ENCODE peak calls at places on chromosomes 13 and 19, in seven cellular contexts. F, C, G, T, X, L and I are unnamed samples.
A peak's percentile ranks its signal among the peaks of the same experiment; 100 is the strongest.

GRCh38 chr13:71067164-71067815 is 799.7 kb downstream of the DACH1 start:
- DNase-seq in F (no peak), C (no peak), G (no peak), T (no peak), X (peak; percentile 35), L (peak; percentile 6), I (no peak)

GRCh38 chr13:38735655-38736440 is 49.0 kb downstream of the FREM2 start:
- DNase-seq in F (no peak), C (no peak), G (no peak), T (no peak), X (no peak), L (no peak), I (no peak)

GRCh38 chr13:49827336-49827735 is 34.9 kb upstream of the KPNA3 start:
- DNase-seq in F (no peak), C (no peak), G (no peak), T (no peak), X (no peak), L (no peak), I (no peak)

GRCh38 chr13:102536695-102537485 is 59.9 kb upstream of the TPP2 start:
- DNase-seq in F (no peak), C (no peak), G (no peak), T (no peak), X (peak; percentile 60), L (no peak), I (no peak)

GRCh38 chr13:36211567-36211966 is 2.8 kb downstream of the SOHLH2 start:
- DNase-seq in F (no peak), C (no peak), G (no peak), T (no peak), X (no peak), L (no peak), I (no peak)

GRCh38 chr13:77136902-77137420 is 110.0 kb upstream of the FBXL3 start:
- DNase-seq in F (no peak), C (peak; percentile 20), G (no peak), T (no peak), X (no peak), L (peak; percentile 80), I (peak; percentile 96)

GRCh38 chr19:54392078-54392477 is 23.2 kb upstream of the TTYH1 start:
- DNase-seq in F (no peak), C (no peak), G (no peak), T (no peak), X (no peak), L (no peak), I (no peak)

GRCh38 chr19:49492573-49493411 is 3.4 kb upstream of the RPS11 start:
- DNase-seq in F (no peak), C (no peak), G (no peak), T (no peak), X (peak; percentile 28), L (peak; percentile 34), I (no peak)

GRCh38 chr19:15188851-15189250 is 11.9 kb downstream of the NOTCH3 start:
- DNase-seq in F (no peak), C (no peak), G (no peak), T (no peak), X (no peak), L (no peak), I (no peak)

GRCh38 chr19:15195381-15195964 is 5.3 kb downstream of the NOTCH3 start:
- DNase-seq in F (no peak), C (peak; percentile 80), G (no peak), T (peak; percentile 55), X (no peak), L (peak; percentile 53), I (peak; percentile 42)

GRCh38 chr13:28357846-28358496 is 137.0 kb downstream of the FLT1 start:
- DNase-seq in F (no peak), C (no peak), G (no peak), T (no peak), X (peak; percentile 73), L (no peak), I (no peak)

GRCh38 chr19:18948075-18948975 is 7.3 kb upstream of the HOMER3 start:
- DNase-seq in F (no peak), C (peak; percentile 35), G (no peak), T (no peak), X (no peak), L (no peak), I (no peak)

GRCh38 chr19:18948976-18949356 is 7.9 kb upstream of the HOMER3 start:
- DNase-seq in F (no peak), C (no peak), G (no peak), T (no peak), X (no peak), L (no peak), I (no peak)

GRCh38 chr19:18946335-18946734 is 5.3 kb upstream of the HOMER3 start:
- DNase-seq in F (no peak), C (no peak), G (no peak), T (no peak), X (no peak), L (no peak), I (no peak)

GRCh38 chr19:18945297-18945696 is 4.3 kb upstream of the HOMER3 start:
- DNase-seq in F (no peak), C (no peak), G (no peak), T (no peak), X (no peak), L (no peak), I (no peak)

GRCh38 chr19:18946918-18947317 is 5.9 kb upstream of the HOMER3 start:
- DNase-seq in F (no peak), C (no peak), G (no peak), T (no peak), X (no peak), L (no peak), I (no peak)
- H3K27ac ChIP-seq in F (no peak overlapping the region), C (no peak overlapping the region), G (no peak overlapping the region), T (no peak overlapping the region), X (no peak overlapping the region), L (no peak overlapping the region), I (no peak overlapping the region)

GRCh38 chr19:10510301-10510802 is 6.9 kb downstream of the S1PR5 start:
- DNase-seq in F (peak; percentile 20), C (peak; percentile 72), G (peak; percentile 61), T (no peak), X (no peak), L (no peak), I (no peak)
- H3K27ac ChIP-seq in F (no peak overlapping the region), C (no peak overlapping the region), G (no peak overlapping the region), T (no peak overlapping the region), X (no peak overlapping the region), L (no peak overlapping the region), I (no peak overlapping the region)

GRCh38 chr19:40594657-40595077 is 6.5 kb upstream of the LTBP4 start:
- DNase-seq in F (no peak), C (peak; percentile 46), G (no peak), T (no peak), X (no peak), L (no peak), I (peak; percentile 65)
- H3K27ac ChIP-seq in F (no peak overlapping the region), C (no peak overlapping the region), G (no peak overlapping the region), T (no peak overlapping the region), X (no peak overlapping the region), L (no peak overlapping the region), I (peak overlapping the region; percentile 27)

DNA sequence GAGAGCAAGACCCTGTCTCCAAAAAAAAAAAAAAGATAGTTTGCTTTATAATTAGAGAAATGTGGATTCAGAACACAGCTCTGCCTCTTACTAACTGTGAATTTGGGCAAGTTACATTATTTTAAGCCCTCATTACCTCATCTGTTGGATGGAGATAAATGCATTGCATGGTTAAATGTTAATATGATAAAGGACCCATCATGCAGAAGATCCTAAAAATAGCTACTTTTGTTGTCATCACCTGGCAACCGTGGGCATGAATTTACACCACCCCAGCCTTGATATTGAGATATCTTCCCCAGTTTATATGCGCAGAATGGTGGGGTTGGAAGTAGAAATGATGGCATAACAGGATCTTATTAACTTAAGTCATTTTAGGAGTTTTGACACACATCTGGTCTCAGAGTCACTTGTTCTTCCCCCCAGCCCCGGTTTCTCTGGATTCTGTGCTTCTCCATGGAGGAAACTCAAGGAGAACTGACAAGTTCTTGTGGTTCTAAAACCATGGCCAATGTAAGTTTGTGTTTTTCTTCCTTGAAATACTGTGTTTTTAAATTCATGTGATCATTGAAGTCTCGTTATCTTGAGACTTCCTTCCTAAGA is 8.9 kb downstream of the ZNF546 start:
- DNase-seq in F (no peak), C (no peak), G (no peak), T (peak; percentile 9), X (no peak), L (no peak), I (no peak)
- H3K27ac ChIP-seq in F (no peak overlapping the region), C (no peak overlapping the region), G (no peak overlapping the region), T (no peak overlapping the region), X (peak overlapping the region; percentile 61), L (peak overlapping the region; percentile 70), I (peak overlapping the region; percentile 62)

GRCh38 chr19:48466571-48467325 is 2.4 kb upstream of the CYTH2 start:
- DNase-seq in F (no peak), C (peak; percentile 67), G (no peak), T (no peak), X (no peak), L (no peak), I (peak; percentile 66)
- H3K27ac ChIP-seq in F (no peak overlapping the region), C (no peak overlapping the region), G (no peak overlapping the region), T (no peak overlapping the region), X (no peak overlapping the region), L (no peak overlapping the region), I (no peak overlapping the region)

GRCh38 chr19:10685210-10685609 is 16.0 kb upstream of the QTRT1 start:
- DNase-seq in F (no peak), C (no peak), G (no peak), T (no peak), X (no peak), L (no peak), I (no peak)
- H3K27ac ChIP-seq in F (no peak overlapping the region), C (no peak overlapping the region), G (no peak overlapping the region), T (no peak overlapping the region), X (no peak overlapping the region), L (no peak overlapping the region), I (no peak overlapping the region)

DNA sequence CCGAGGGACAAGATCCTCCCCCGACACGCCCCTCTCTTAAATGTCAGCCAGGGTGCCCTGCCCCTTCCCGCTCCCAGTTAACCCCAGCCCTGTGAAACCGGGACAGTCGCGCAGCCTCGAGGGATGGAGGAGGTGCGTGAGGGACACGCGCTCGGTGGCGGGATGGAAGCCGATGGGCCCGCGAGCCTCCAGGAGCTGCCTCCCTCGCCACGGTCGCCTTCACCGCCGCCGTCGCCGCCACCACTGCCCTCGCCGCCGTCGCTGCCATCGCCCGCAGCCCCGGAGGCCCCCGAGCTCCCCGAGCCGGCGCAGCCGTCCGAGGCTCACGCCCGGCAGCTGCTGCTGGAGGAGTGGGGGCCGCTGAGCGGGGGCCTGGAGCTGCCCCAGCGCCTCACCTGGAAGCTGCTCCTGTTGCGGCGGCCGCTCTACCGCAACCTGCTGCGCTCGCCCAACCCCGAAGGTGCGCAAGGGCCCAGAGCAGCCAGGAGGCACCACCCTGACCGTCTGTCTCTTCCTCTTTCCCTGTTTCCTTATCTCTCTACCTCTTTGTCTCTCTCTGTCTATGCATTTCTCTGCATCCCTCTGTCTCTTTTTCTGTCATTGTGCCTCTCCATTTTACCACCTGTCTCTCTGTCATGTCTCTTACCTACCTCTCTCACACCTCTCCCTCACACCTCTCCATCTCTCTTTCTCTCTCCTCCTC is at the start of gene NCCRP1:
- DNase-seq in F (no peak), C (no peak), G (no peak), T (no peak), X (no peak), L (no peak), I (no peak)
- H3K27ac ChIP-seq in F (no peak within 1 kb of the TSS), C (no peak within 1 kb of the TSS), G (no peak within 1 kb of the TSS), T (no peak within 1 kb of the TSS), X (no peak within 1 kb of the TSS), L (no peak within 1 kb of the TSS), I (no peak within 1 kb of the TSS)

DNA sequence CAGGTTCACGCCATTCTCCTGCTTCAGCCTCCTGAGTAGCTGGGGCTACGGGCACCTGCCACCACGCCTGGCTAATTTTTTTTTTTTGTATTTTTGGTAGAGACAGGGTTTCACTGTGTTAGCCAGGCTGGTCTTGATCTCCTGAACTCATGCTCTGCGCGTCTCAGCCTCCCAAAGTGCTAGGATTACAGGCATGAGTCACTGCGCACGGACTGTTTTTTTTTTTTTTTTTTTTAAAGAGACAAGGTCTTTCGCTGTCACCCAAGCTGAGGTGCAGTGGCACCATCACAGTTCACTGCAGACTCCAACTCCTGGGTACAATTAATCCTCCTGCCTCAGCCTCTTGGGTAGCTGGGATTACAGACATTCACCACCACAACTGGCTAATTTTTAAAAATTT is 8.2 kb upstream of the ADAMTS10 start:
- DNase-seq in F (no peak), C (no peak), G (no peak), T (no peak), X (no peak), L (no peak), I (no peak)
- H3K27ac ChIP-seq in F (no peak overlapping the region), C (no peak overlapping the region), G (no peak overlapping the region), T (no peak overlapping the region), X (no peak overlapping the region), L (no peak overlapping the region), I (no peak overlapping the region)